ENCODE peak calls at places on chromosomes 3 and 15, in seven cellular contexts. V, K, L, X, P, J and I are unnamed samples.

GRCh38 chr15:20349774-20350498 is 191.7 kb downstream of the GOLGA6L6 start:
- DNase-seq in V (no peak), K (no peak), L (no peak), X (no peak), P (no peak), J (peak), I (no peak)

GRCh38 chr15:88509964-88510363 is 36.5 kb downstream of the DET1 start:
- DNase-seq in V (no peak), K (no peak), L (no peak), X (no peak), P (no peak), J (no peak), I (no peak)

GRCh38 chr3:164393171-164393570 is 685.1 kb downstream of the SI start:
- DNase-seq in V (no peak), K (no peak), L (no peak), X (no peak), P (no peak), J (no peak), I (no peak)

GRCh38 chr3:56357266-56357665 is 111.0 kb downstream of the ERC2 start:
- DNase-seq in V (no peak), K (no peak), L (no peak), X (peak), P (no peak), J (no peak), I (no peak)

GRCh38 chr3:37400945-37401344 is 226.6 kb upstream of the LRRFIP2 start:
- DNase-seq in V (no peak), K (no peak), L (peak), X (peak), P (no peak), J (no peak), I (no peak)

GRCh38 chr3:165259518-165260193 is 63.5 kb upstream of the SLITRK3 start:
- DNase-seq in V (peak), K (no peak), L (peak), X (peak), P (peak), J (peak), I (no peak)

GRCh38 chr3:95670765-95671164 is 1143.6 kb upstream of the EPHA6 start:
- DNase-seq in V (no peak), K (no peak), L (no peak), X (no peak), P (no peak), J (no peak), I (no peak)

GRCh38 chr3:32138545-32139104 is 32.2 kb downstream of the GPD1L start:
- DNase-seq in V (no peak), K (no peak), L (no peak), X (no peak), P (no peak), J (no peak), I (no peak)

GRCh38 chr3:109806929-109807328 is 469.6 kb upstream of the DPPA4 start:
- DNase-seq in V (no peak), K (no peak), L (peak), X (peak), P (peak), J (peak), I (peak)

GRCh38 chr3:187150599-187150998 is 11.3 kb upstream of the RPL39L start:
- DNase-seq in V (no peak), K (no peak), L (no peak), X (no peak), P (no peak), J (no peak), I (peak)

GRCh38 chr3:50672656-50673055 is 2.1 kb upstream of the DOCK3 start:
- DNase-seq in V (no peak), K (peak), L (no peak), X (no peak), P (no peak), J (no peak), I (no peak)

GRCh38 chr15:36608166-36608565 is 28.7 kb downstream of the CDIN1 start:
- DNase-seq in V (no peak), K (no peak), L (no peak), X (peak), P (no peak), J (no peak), I (no peak)

GRCh38 chr3:37926611-37927010 is 64.0 kb upstream of the VILL start:
- DNase-seq in V (no peak), K (no peak), L (peak), X (no peak), P (no peak), J (no peak), I (no peak)

GRCh38 chr15:84666373-84666772 is 8.4 kb upstream of the NMB start:
- DNase-seq in V (no peak), K (no peak), L (no peak), X (no peak), P (peak), J (no peak), I (no peak)

GRCh38 chr15:49620174-49620573 is 444 bp downstream of the FAM227B start:
- DNase-seq in V (no peak), K (no peak), L (peak), X (no peak), P (peak), J (peak), I (no peak)

GRCh38 chr3:176293277-176293676 is 904.0 kb downstream of the TBL1XR1 start:
- DNase-seq in V (no peak), K (no peak), L (no peak), X (no peak), P (peak), J (no peak), I (no peak)

GRCh38 chr3:196356556-196356955 is 18.4 kb upstream of the TM4SF19 start:
- DNase-seq in V (no peak), K (no peak), L (no peak), X (no peak), P (no peak), J (no peak), I (no peak)

GRCh38 chr3:98808071-98808470 is 44.9 kb downstream of the ST3GAL6 start:
- DNase-seq in V (no peak), K (no peak), L (no peak), X (no peak), P (no peak), J (no peak), I (no peak)

GRCh38 chr3:129845956-129846355 is 47.6 kb downstream of the TMCC1 start:
- DNase-seq in V (no peak), K (no peak), L (no peak), X (no peak), P (peak), J (no peak), I (no peak)

GRCh38 chr3:42983927-42984326 is 4.8 kb downstream of the GASK1A start:
- DNase-seq in V (no peak), K (no peak), L (no peak), X (no peak), P (peak), J (no peak), I (no peak)

GRCh38 chr3:53080612-53081205 is 34.8 kb upstream of the SFMBT1 start:
- DNase-seq in V (no peak), K (no peak), L (no peak), X (no peak), P (no peak), J (no peak), I (no peak)

GRCh38 chr15:71282086-71282485 is 166.8 kb downstream of the THSD4 start:
- DNase-seq in V (no peak), K (no peak), L (peak), X (peak), P (peak), J (no peak), I (no peak)

GRCh38 chr3:52623234-52623792 is 62.4 kb downstream of the PBRM1 start:
- DNase-seq in V (no peak), K (no peak), L (no peak), X (no peak), P (no peak), J (no peak), I (no peak)

GRCh38 chr3:113534365-113534764 is 2.0 kb downstream of the SIDT1 start:
- DNase-seq in V (no peak), K (no peak), L (no peak), X (no peak), P (no peak), J (no peak), I (no peak)

GRCh38 chr15:47685141-47685870 is 32.0 kb upstream of the SEMA6D start:
- DNase-seq in V (no peak), K (no peak), L (no peak), X (no peak), P (peak), J (no peak), I (no peak)

GRCh38 chr3:123561188-123561587 is 23.7 kb downstream of the HACD2 start:
- DNase-seq in V (no peak), K (no peak), L (no peak), X (no peak), P (no peak), J (no peak), I (no peak)

GRCh38 chr15:91407237-91407889 is 307.3 kb downstream of the SV2B start:
- DNase-seq in V (no peak), K (no peak), L (peak), X (peak), P (peak), J (peak), I (no peak)

GRCh38 chr3:48465531-48466378 is 19.2 kb downstream of the ATRIP start:
- DNase-seq in V (peak), K (peak), L (peak), X (peak), P (peak), J (peak), I (peak)

GRCh38 chr15:90033448-90033847 is 32.3 kb downstream of the ZNF710 start:
- DNase-seq in V (no peak), K (no peak), L (no peak), X (no peak), P (no peak), J (no peak), I (no peak)

GRCh38 chr3:196166741-196167140 is 44.5 kb downstream of the ZDHHC19 start:
- DNase-seq in V (no peak), K (no peak), L (no peak), X (no peak), P (no peak), J (no peak), I (no peak)

GRCh38 chr3:186930639-186931486 is 537 bp downstream of the ST6GAL1 start:
- DNase-seq in V (no peak), K (no peak), L (peak), X (peak), P (peak), J (peak), I (peak)

GRCh38 chr15:38072507-38073277 is 138.3 kb downstream of the TMCO5A start:
- DNase-seq in V (peak), K (no peak), L (peak), X (peak), P (peak), J (peak), I (no peak)

DNA sequence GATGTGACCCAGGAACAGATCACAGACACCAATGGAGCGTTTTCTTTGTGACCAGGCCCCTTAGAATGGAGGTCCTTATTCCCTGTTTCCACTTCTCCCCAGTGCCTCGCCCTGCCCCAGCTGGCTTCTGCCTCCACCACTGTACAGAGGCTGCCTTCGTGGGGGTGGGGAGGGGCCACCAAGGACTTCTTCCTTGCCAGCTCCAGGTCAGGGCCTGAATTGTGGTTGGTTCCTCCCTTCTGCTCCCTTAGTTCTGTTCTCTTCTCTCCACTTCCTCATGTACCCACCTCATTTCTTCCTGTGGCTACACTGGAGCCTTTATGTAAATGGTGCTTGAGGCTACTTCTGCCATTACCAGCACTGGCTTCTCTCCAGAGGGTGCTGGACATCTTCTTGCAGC is 16.4 kb downstream of the TGM4 start:
- DNase-seq in V (no peak), K (no peak), L (no peak), X (no peak), P (no peak), J (no peak), I (no peak)
- H3K4me3 ChIP-seq in V (no peak), K (no peak), L (no peak), X (no peak), P (no peak), J (no peak), I (no peak)

GRCh38 chr15:69439623-69440022 is 13.0 kb upstream of the RPLP1 start:
- DNase-seq in V (no peak), K (no peak), L (no peak), X (no peak), P (no peak), J (no peak), I (no peak)

GRCh38 chr15:69444686-69445085 is 7.9 kb upstream of the RPLP1 start:
- DNase-seq in V (no peak), K (no peak), L (no peak), X (no peak), P (no peak), J (no peak), I (no peak)

GRCh38 chr15:69446947-69447346 is 5.7 kb upstream of the RPLP1 start:
- DNase-seq in V (no peak), K (no peak), L (no peak), X (no peak), P (no peak), J (no peak), I (no peak)

DNA sequence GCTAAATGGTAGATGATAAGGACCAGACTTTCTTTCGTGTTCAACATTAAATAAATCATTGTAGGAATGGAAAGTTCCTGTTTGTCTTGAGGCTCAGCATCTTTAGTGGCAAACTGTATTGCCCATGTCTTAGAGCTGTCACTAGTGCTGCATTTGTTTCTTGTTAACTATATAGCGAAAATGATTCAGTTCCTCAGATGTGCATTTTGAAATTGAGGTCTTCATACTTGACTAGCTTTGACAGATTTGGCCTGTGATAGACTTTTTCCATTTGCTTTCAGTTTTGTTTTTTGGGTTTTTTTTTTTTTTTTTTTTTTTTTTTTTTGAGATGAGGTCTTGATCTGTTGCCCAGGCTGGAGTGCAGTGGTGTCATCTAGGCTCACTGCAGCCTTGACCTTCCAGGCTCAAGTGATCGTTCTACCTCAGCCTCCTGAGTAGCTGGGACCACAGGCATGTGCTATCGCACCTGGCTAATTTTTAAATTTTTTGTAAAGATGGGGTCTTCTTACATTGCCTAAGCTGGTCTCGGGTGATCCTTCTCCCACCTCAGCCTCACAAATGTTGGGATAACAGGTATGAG is 9.5 kb upstream of the RPLP1 start:
- DNase-seq in V (no peak), K (no peak), L (no peak), X (no peak), P (no peak), J (no peak), I (no peak)
- H3K4me3 ChIP-seq in V (no peak), K (no peak), L (no peak), X (no peak), P (no peak), J (no peak), I (peak)

DNA sequence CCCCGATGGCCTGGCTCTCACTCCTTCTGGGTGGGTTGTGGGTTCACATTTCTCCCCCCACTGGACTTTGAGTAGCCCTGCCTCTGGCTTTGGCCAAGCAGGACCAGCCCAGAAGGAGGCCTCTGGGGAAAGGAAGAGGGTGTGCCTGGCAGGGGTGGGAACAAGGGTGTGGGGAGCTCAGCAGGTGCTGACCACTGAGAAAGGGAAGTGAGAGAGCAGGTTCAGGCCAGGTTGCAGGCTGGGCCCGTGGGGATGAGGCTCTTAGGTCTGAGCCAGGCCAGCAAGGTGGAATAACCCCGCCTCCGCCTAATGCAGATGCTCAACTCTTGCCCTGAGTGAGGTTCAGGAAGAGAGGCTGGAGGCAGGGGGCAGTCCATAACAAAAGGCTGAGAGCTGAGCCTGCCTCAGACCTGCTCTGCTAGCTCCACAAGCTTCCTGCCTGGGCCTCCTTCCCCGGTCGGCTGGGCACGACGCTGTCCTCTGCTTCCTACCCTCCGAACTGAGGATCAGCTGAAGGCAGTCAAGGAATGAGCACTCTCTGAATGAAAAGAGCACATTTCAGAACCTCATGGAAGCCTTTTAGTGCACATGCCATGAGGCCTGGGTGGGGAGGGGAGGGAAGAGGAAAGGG is 82.7 kb downstream of the TLE3 start:
- DNase-seq in V (no peak), K (no peak), L (no peak), X (no peak), P (no peak), J (no peak), I (no peak)
- H3K4me3 ChIP-seq in V (no peak), K (no peak), L (no peak), X (no peak), P (no peak), J (no peak), I (no peak)

GRCh38 chr15:40939909-40940801 is 11.0 kb downstream of the DLL4 start:
- DNase-seq in V (no peak), K (no peak), L (no peak), X (no peak), P (no peak), J (no peak), I (no peak)
- H3K4me3 ChIP-seq in V (no peak), K (no peak), L (no peak), X (no peak), P (no peak), J (no peak), I (no peak)

GRCh38 chr3:141366285-141367037 is 1.8 kb upstream of the ZBTB38 start:
- DNase-seq in V (peak), K (peak), L (peak), X (peak), P (peak), J (peak), I (no peak)
- H3K4me3 ChIP-seq in V (no peak), K (no peak), L (no peak), X (no peak), P (peak), J (no peak), I (no peak)

GRCh38 chr15:64776402-64776786 is 1.0 kb upstream of the RBPMS2 start:
- DNase-seq in V (no peak), K (no peak), L (no peak), X (no peak), P (no peak), J (no peak), I (no peak)
- H3K4me3 ChIP-seq in V (peak), K (peak), L (peak), X (peak), P (no peak), J (peak), I (no peak)

GRCh38 chr3:102643546-102643945 is 208.7 kb downstream of the ZPLD1 start:
- DNase-seq in V (no peak), K (no peak), L (no peak), X (no peak), P (no peak), J (no peak), I (no peak)
- H3K4me3 ChIP-seq in V (no peak), K (no peak), L (no peak), X (no peak), P (no peak), J (no peak), I (no peak)

DNA sequence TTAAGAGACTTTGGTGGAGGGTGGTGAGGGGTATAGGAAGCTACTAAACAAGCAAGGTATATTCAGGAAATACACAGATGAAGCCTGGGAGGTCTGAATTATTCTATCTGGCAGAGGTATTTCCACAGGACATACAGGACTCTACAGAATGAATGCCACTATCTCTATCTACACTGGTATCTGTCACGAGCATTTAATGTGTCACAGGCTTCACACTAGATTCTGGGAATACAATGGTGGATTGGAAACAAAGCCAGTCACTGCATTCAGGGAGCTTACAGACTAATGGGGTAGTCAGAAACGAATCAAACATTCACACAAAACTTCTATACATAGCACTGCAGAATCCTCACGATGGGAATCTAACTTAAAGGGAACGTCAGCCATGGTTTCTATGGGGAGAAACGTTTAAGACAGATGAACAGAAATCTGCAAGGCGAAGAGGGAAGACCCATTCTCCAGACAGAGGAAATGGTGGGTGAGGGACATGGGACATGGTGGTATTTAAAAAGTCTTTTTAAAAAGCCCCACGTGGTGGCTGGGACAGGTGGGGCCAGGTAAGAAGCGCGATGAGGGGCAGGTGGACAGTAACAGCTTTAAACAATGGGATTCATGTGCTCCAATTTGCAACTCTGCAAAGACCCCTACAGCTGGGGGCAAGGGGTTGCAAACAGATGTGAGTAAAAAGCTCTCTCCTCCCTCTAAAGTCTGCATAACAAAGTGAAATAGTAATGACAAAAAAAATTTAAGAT is 16.5 kb downstream of the LRIG1 start:
- DNase-seq in V (no peak), K (no peak), L (no peak), X (no peak), P (no peak), J (no peak), I (no peak)
- H3K4me3 ChIP-seq in V (no peak), K (no peak), L (no peak), X (no peak), P (no peak), J (no peak), I (no peak)

GRCh38 chr3:181695661-181696491 is 15.8 kb upstream of the SOX2 start:
- DNase-seq in V (no peak), K (no peak), L (peak), X (peak), P (peak), J (no peak), I (no peak)
- H3K4me3 ChIP-seq in V (peak), K (peak), L (peak), X (peak), P (peak), J (no peak), I (no peak)